ENCODE peak calls at places on chromosomes 12 and 14, in eight cellular contexts. T, J, I, P, H, E, Z and Y are unnamed samples.

GRCh38 chr12:121799175-121799841 is 4.5 kb upstream of the SETD1B start:
- DNase-seq in T (peak; percentile 51), J (peak; percentile 61), I (peak; percentile 75), P (peak; percentile 79), H (peak; percentile 87), E (no peak), Z (peak; percentile 84), Y (peak; percentile 93)

GRCh38 chr12:5567021-5567744 is 135.3 kb downstream of the NTF3 start:
- DNase-seq in T (no peak), J (no peak), I (no peak), P (no peak), H (no peak), E (no peak), Z (no peak), Y (no peak)

GRCh38 chr12:49518914-49519573 is 19.8 kb upstream of the KCNH3 start:
- DNase-seq in T (peak; percentile 73), J (no peak), I (no peak), P (no peak), H (no peak), E (no peak), Z (no peak), Y (no peak)

GRCh38 chr14:100065161-100065871 is at the start of gene EVL:
- DNase-seq in T (peak; percentile 34), J (no peak), I (no peak), P (no peak), H (peak; percentile 64), E (no peak), Z (no peak), Y (no peak)

GRCh38 chr12:128178971-128179370 is 88.0 kb upstream of the TMEM132C start:
- DNase-seq in T (no peak), J (no peak), I (no peak), P (no peak), H (no peak), E (no peak), Z (no peak), Y (no peak)

GRCh38 chr14:50829472-50830043 is 1.4 kb downstream of the NIN start:
- DNase-seq in T (no peak), J (peak; percentile 50), I (no peak), P (no peak), H (no peak), E (no peak), Z (no peak), Y (no peak)

GRCh38 chr12:116962197-116962596 is 51.4 kb downstream of the FBXW8 start:
- DNase-seq in T (no peak), J (no peak), I (no peak), P (no peak), H (no peak), E (no peak), Z (no peak), Y (no peak)

GRCh38 chr14:71290301-71290700 is 383.0 kb downstream of the PCNX1 start:
- DNase-seq in T (no peak), J (peak; percentile 17), I (no peak), P (no peak), H (no peak), E (no peak), Z (no peak), Y (no peak)

GRCh38 chr12:111046896-111047295 is 126.5 kb upstream of the MYL2 start:
- DNase-seq in T (no peak), J (peak; percentile 50), I (no peak), P (no peak), H (peak; percentile 55), E (no peak), Z (no peak), Y (no peak)

DNA sequence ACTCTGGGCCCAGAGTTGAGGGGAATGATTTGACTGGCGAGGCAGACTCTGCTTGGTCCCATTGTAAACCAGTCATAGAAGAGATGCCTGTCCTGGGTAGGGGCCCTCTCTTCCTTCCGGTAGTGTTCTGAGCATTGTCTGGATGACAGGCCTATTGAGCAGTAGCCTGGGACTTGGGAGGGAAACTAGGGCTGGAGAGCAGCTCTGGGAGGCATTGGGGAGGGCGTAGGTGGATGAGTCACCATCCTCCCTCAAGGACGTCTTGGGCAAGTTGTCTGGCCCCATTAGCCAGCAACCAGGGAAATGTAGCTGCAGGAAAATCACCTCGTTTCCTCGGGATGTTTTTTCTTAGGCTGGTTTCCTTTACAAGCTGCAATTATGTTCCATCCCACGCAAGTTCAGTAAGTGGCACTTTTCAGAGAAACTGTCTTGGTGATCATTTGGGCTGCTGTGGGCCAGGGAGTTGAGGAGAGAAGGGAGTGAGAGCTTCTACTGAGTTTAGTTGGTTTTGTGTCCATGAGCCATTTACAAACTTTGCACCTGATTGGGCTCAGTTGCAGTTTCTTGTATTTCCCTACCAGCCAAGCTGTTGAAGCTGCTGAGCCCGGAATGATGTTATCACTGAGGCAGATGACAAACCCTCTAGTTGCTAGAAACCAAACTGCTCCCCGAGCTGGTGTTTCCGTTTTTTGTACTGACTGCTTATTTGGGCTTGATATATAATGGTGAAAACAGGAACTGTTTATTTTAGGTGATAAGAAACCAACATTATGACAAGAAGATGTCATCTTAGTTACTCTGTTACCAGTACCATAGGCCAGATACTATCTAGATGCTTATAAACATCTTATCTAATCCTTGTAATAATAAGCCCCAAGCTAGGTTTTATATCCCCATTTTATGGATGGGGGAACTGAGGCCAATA is 147.6 kb downstream of the CHST11 start:
- DNase-seq in T (peak; percentile 98), J (peak; percentile 16), I (peak; percentile 89), P (no peak), H (no peak), E (peak; percentile 85), Z (peak; percentile 20), Y (peak; percentile 92)
- TF ChIP-seq POLR2AphosphoS5 in T (peak; percentile 58), J (no peak), I (peak; percentile 49), P (no peak), H (peak; percentile 51), E (no peak), Z (peak; percentile 6), Y (peak; percentile 63)

GRCh38 chr12:52186135-52186840 is 5.5 kb downstream of the KRT80 start:
- DNase-seq in T (peak; percentile 72), J (no peak), I (no peak), P (no peak), H (no peak), E (no peak), Z (no peak), Y (no peak)

GRCh38 chr12:52183971-52184370 is 7.8 kb downstream of the KRT80 start:
- DNase-seq in T (no peak), J (no peak), I (no peak), P (no peak), H (no peak), E (no peak), Z (no peak), Y (no peak)

GRCh38 chr12:52184813-52185212 is 7.0 kb downstream of the KRT80 start:
- DNase-seq in T (peak; percentile 67), J (no peak), I (no peak), P (no peak), H (no peak), E (no peak), Z (no peak), Y (no peak)

GRCh38 chr12:52187206-52187605 is 4.6 kb downstream of the KRT80 start:
- DNase-seq in T (no peak), J (no peak), I (no peak), P (no peak), H (no peak), E (no peak), Z (no peak), Y (no peak)

GRCh38 chr12:52185400-52185967 is 6.3 kb downstream of the KRT80 start:
- DNase-seq in T (no peak), J (no peak), I (no peak), P (no peak), H (no peak), E (no peak), Z (no peak), Y (no peak)
- H3K27ac ChIP-seq in T (peak overlapping the region; percentile 79), J (no peak overlapping the region), I (no peak overlapping the region), P (peak overlapping the region; percentile 77), H (no peak overlapping the region), E (peak overlapping the region; percentile 85), Z (no peak overlapping the region), Y (no peak overlapping the region)

GRCh38 chr14:97217094-97217885 is 420.1 kb downstream of the VRK1 start:
- DNase-seq in T (no peak), J (peak; percentile 55), I (no peak), P (no peak), H (no peak), E (no peak), Z (no peak), Y (no peak)
- TF ChIP-seq POLR2AphosphoS5 in T (no peak), J (no peak), I (no peak), P (no peak), H (no peak), E (no peak), Z (no peak), Y (no peak)

GRCh38 chr14:91155626-91156089 is 41.8 kb downstream of the DGLUCY start:
- DNase-seq in T (no peak), J (no peak), I (no peak), P (no peak), H (no peak), E (no peak), Z (no peak), Y (no peak)
- H3K27ac ChIP-seq in T (no peak overlapping the region), J (no peak overlapping the region), I (peak overlapping the region; percentile 51), P (no peak overlapping the region), H (no peak overlapping the region), E (no peak overlapping the region), Z (peak overlapping the region; percentile 32), Y (peak overlapping the region; percentile 61)

DNA sequence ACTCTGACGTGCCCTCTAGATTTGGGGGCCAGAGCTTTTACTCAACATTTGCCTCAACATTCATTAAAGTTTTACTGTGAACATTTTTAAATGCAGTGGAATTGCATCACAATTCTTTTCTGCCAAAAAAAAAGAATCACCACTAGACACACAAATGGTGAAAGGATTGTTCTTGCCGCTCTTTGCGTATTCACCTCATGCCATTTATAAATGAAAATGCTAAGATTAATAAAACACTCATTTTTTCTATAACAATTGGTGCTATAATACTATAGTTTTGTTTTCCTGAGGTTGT is 985 bp downstream of the RHOJ start:
- DNase-seq in T (no peak), J (no peak), I (no peak), P (no peak), H (no peak), E (no peak), Z (no peak), Y (no peak)
- TF ChIP-seq POLR2AphosphoS5 in T (no peak), J (no peak), I (no peak), P (no peak), H (no peak), E (no peak), Z (no peak), Y (no peak)

GRCh38 chr14:42854061-42854460 is 1247.4 kb downstream of the LRFN5 start:
- DNase-seq in T (no peak), J (no peak), I (no peak), P (no peak), H (no peak), E (no peak), Z (no peak), Y (no peak)
- H3K27ac ChIP-seq in T (no peak overlapping the region), J (no peak overlapping the region), I (no peak overlapping the region), P (no peak overlapping the region), H (no peak overlapping the region), E (no peak overlapping the region), Z (no peak overlapping the region), Y (no peak overlapping the region)